ENCODE peak calls at places on chromosomes 2 and 18, in four cellular contexts. One of them, this sample, is unnamed.

GRCh38 chr2:6352906-6353515 is 512.7 kb downstream of the CMPK2 start:
- DNase-seq in A549: peak; percentile 43
- DNase-seq in HepG2: peak; percentile 33
- DNase-seq in GM12878: no peak
- DNase-seq in this sample: no peak

GRCh38 chr2:235458839-235459273 is 35.0 kb upstream of the AGAP1 start:
- DNase-seq in A549: peak; percentile 39
- DNase-seq in HepG2: peak; percentile 55
- DNase-seq in GM12878: no peak
- DNase-seq in this sample: peak; percentile 33

GRCh38 chr2:109679627-109680026 is 65.5 kb downstream of the SOWAHC start:
- DNase-seq in A549: no peak
- DNase-seq in HepG2: no peak
- DNase-seq in GM12878: no peak
- DNase-seq in this sample: no peak

GRCh38 chr2:150371066-150371812 is 116.2 kb downstream of the RND3 start:
- DNase-seq in A549: no peak
- DNase-seq in HepG2: no peak
- DNase-seq in GM12878: no peak
- DNase-seq in this sample: no peak

GRCh38 chr2:69149631-69150215 is 136.7 kb downstream of the ANTXR1 start:
- DNase-seq in A549: peak; percentile 27
- DNase-seq in HepG2: no peak
- DNase-seq in GM12878: no peak
- DNase-seq in this sample: no peak

GRCh38 chr2:190507135-190507534 is 27.4 kb downstream of the NEMP2 start:
- DNase-seq in A549: no peak
- DNase-seq in HepG2: no peak
- DNase-seq in GM12878: no peak
- DNase-seq in this sample: no peak

GRCh38 chr2:159054032-159054334 is 85.5 kb downstream of the TANC1 start:
- DNase-seq in A549: no peak
- DNase-seq in HepG2: no peak
- DNase-seq in GM12878: no peak
- DNase-seq in this sample: no peak

GRCh38 chr18:31739651-31740050 is 21.0 kb downstream of the SLC25A52 start:
- DNase-seq in A549: no peak
- DNase-seq in HepG2: no peak
- DNase-seq in GM12878: no peak
- DNase-seq in this sample: no peak

GRCh38 chr2:218027426-218028188 is 24.8 kb upstream of the TNS1 start:
- DNase-seq in A549: no peak
- DNase-seq in HepG2: no peak
- DNase-seq in GM12878: no peak
- DNase-seq in this sample: no peak

GRCh38 chr2:82954868-82955267 is 1504.2 kb downstream of the SUCLG1 start:
- DNase-seq in A549: no peak
- DNase-seq in HepG2: no peak
- DNase-seq in GM12878: no peak
- DNase-seq in this sample: no peak

GRCh38 chr2:162885281-162886070 is 46.9 kb upstream of the KCNH7 start:
- DNase-seq in A549: no peak
- DNase-seq in HepG2: no peak
- DNase-seq in GM12878: no peak
- DNase-seq in this sample: no peak

GRCh38 chr2:239716536-239717318 is 308.4 kb downstream of the NDUFA10 start:
- DNase-seq in A549: no peak
- DNase-seq in HepG2: no peak
- DNase-seq in GM12878: no peak
- DNase-seq in this sample: no peak

GRCh38 chr2:70680735-70681134 is 87.3 kb downstream of the ADD2 start:
- DNase-seq in A549: no peak
- DNase-seq in HepG2: no peak
- DNase-seq in GM12878: no peak
- DNase-seq in this sample: no peak

GRCh38 chr2:152682663-152683062 is 34.6 kb downstream of the PRPF40A start:
- DNase-seq in A549: no peak
- DNase-seq in HepG2: peak; percentile 3
- DNase-seq in GM12878: no peak
- DNase-seq in this sample: no peak

GRCh38 chr18:54119524-54120019 is 104.9 kb downstream of the MBD2 start:
- DNase-seq in A549: peak; percentile 57
- DNase-seq in HepG2: peak; percentile 55
- DNase-seq in GM12878: peak; percentile 59
- DNase-seq in this sample: peak; percentile 44

GRCh38 chr2:215812966-215813365 is 200.4 kb downstream of the MREG start:
- DNase-seq in A549: no peak
- DNase-seq in HepG2: no peak
- DNase-seq in GM12878: no peak
- DNase-seq in this sample: no peak

GRCh38 chr18:47283476-47283875 is 32.0 kb upstream of the SKOR2 start:
- DNase-seq in A549: peak; percentile 38
- DNase-seq in HepG2: peak; percentile 39
- DNase-seq in GM12878: no peak
- DNase-seq in this sample: peak; percentile 25

GRCh38 chr2:148303166-148303565 is 282.3 kb downstream of the MBD5 start:
- DNase-seq in A549: no peak
- DNase-seq in HepG2: no peak
- DNase-seq in GM12878: no peak
- DNase-seq in this sample: no peak

GRCh38 chr18:59056706-59057492 is 82.8 kb upstream of the SEC11C start:
- DNase-seq in A549: peak; percentile 74
- DNase-seq in HepG2: peak; percentile 36
- DNase-seq in GM12878: no peak
- DNase-seq in this sample: peak; percentile 39

GRCh38 chr2:100283724-100284501 is 38.4 kb downstream of the LONRF2 start:
- DNase-seq in A549: no peak
- DNase-seq in HepG2: no peak
- DNase-seq in GM12878: no peak
- DNase-seq in this sample: peak; percentile 39

GRCh38 chr18:50192903-50193795 is 1.8 kb downstream of the MYO5B start:
- DNase-seq in A549: no peak
- DNase-seq in HepG2: no peak
- DNase-seq in GM12878: no peak
- DNase-seq in this sample: no peak

GRCh38 chr2:219446101-219446504 is 11.5 kb downstream of the SPEG start:
- DNase-seq in A549: peak; percentile 46
- DNase-seq in HepG2: no peak
- DNase-seq in GM12878: no peak
- DNase-seq in this sample: no peak

GRCh38 chr2:101616411-101616810 is 81.1 kb upstream of the MAP4K4 start:
- DNase-seq in A549: no peak
- DNase-seq in HepG2: no peak
- DNase-seq in GM12878: no peak
- DNase-seq in this sample: no peak

GRCh38 chr2:237669628-237670351 is 42.4 kb downstream of the LRRFIP1 start:
- DNase-seq in A549: peak; percentile 24
- DNase-seq in HepG2: peak; percentile 85
- DNase-seq in GM12878: peak; percentile 68
- DNase-seq in this sample: no peak

GRCh38 chr2:237670641-237671040 is 43.3 kb downstream of the LRRFIP1 start:
- DNase-seq in A549: no peak
- DNase-seq in HepG2: no peak
- DNase-seq in GM12878: no peak
- DNase-seq in this sample: no peak

GRCh38 chr2:237668440-237668839 is 41.1 kb downstream of the LRRFIP1 start:
- DNase-seq in A549: no peak
- DNase-seq in HepG2: no peak
- DNase-seq in GM12878: no peak
- DNase-seq in this sample: no peak

GRCh38 chr2:237667891-237668290 is 40.5 kb downstream of the LRRFIP1 start:
- DNase-seq in A549: no peak
- DNase-seq in HepG2: no peak
- DNase-seq in GM12878: no peak
- DNase-seq in this sample: no peak

GRCh38 chr2:237669129-237669627 is 41.8 kb downstream of the LRRFIP1 start:
- DNase-seq in A549: no peak
- DNase-seq in HepG2: no peak
- DNase-seq in GM12878: no peak
- DNase-seq in this sample: no peak
- TF ChIP-seq POLR2AphosphoS2 in A549: no peak
- TF ChIP-seq POLR2AphosphoS2 in HepG2: no peak
- TF ChIP-seq POLR2AphosphoS2 in GM12878: no peak
- TF ChIP-seq POLR2AphosphoS2 in this sample: no peak

GRCh38 chr18:12336887-12337286 is 28.8 kb downstream of the TUBB6 start:
- DNase-seq in A549: no peak
- DNase-seq in HepG2: peak; percentile 86
- DNase-seq in GM12878: no peak
- DNase-seq in this sample: no peak
- TF ChIP-seq POLR2AphosphoS2 in A549: no peak
- TF ChIP-seq POLR2AphosphoS2 in HepG2: no peak
- TF ChIP-seq POLR2AphosphoS2 in GM12878: no peak
- TF ChIP-seq POLR2AphosphoS2 in this sample: no peak

DNA sequence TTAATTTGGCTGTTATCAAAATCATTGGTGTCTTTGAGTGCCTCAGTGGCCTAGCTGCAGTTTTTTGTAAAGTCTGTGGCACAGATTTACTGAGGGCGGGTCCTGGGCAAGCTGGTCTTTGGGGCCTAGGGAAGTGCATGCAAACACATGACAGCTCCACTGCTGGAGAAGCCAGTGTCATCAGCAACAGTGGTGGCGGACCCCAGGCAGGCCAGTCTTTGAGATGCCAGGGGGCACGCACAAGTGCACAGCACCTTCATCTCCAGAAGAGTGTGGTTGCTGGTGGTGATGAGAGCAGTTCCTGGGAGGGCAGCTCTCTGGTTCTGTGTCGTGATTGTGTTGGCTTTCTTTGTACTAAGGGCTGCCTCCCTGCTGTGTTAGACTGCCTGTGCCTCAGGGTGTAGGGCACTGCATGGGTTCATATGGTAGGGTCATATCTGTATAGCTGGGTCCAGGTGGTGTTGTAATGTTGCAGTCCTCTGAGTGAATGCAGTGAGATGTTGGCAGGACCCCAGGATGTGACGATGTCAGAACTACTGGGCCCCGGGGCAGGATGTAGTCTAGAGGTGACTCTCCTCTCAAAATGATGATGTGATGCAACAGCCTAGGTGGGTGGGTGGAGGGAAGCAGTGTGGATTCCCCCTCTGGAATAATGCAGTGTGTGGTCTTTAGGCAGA is 646.7 kb upstream of the CDH2 start:
- DNase-seq in A549: no peak
- DNase-seq in HepG2: no peak
- DNase-seq in GM12878: no peak
- DNase-seq in this sample: no peak
- TF ChIP-seq POLR2AphosphoS2 in A549: no peak
- TF ChIP-seq POLR2AphosphoS2 in HepG2: no peak
- TF ChIP-seq POLR2AphosphoS2 in GM12878: no peak
- TF ChIP-seq POLR2AphosphoS2 in this sample: no peak

GRCh38 chr2:226788881-226789485 is 10.6 kb downstream of the IRS1 start:
- DNase-seq in A549: no peak
- DNase-seq in HepG2: no peak
- DNase-seq in GM12878: no peak
- DNase-seq in this sample: no peak
- TF ChIP-seq POLR2AphosphoS2 in A549: no peak
- TF ChIP-seq POLR2AphosphoS2 in HepG2: no peak
- TF ChIP-seq POLR2AphosphoS2 in GM12878: no peak
- TF ChIP-seq POLR2AphosphoS2 in this sample: no peak

GRCh38 chr2:43482974-43483373 is 112.9 kb downstream of the THADA start:
- DNase-seq in A549: peak; percentile 20
- DNase-seq in HepG2: no peak
- DNase-seq in GM12878: peak; percentile 66
- DNase-seq in this sample: no peak

GRCh38 chr2:43481927-43482542 is 113.8 kb downstream of the THADA start:
- DNase-seq in A549: no peak
- DNase-seq in HepG2: no peak
- DNase-seq in GM12878: no peak
- DNase-seq in this sample: no peak

GRCh38 chr2:43484323-43484930 is 111.4 kb downstream of the THADA start:
- DNase-seq in A549: peak; percentile 85
- DNase-seq in HepG2: peak; percentile 85
- DNase-seq in GM12878: no peak
- DNase-seq in this sample: peak; percentile 81

GRCh38 chr2:43478423-43479086 is 117.3 kb downstream of the THADA start:
- DNase-seq in A549: peak; percentile 63
- DNase-seq in HepG2: no peak
- DNase-seq in GM12878: no peak
- DNase-seq in this sample: no peak

DNA sequence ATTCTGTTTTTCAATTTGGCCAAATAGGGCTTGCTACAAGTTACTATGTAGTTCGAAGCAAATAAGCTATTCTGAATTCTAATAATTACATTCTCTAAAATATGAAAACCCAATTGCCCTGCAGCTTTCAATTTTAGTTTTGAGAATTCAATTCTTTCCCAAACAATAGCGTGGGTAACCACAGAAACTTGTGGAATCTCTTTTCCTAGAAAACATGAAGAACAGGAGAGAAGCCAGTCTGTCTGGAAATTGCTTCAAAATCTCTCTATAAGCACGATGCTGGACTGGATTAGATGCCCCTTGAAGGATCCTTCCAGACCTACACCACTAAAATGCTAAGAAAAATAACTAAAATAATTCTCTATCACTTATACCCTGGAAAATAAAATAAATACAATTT is 115.0 kb downstream of the THADA start:
- DNase-seq in A549: no peak
- DNase-seq in HepG2: no peak
- DNase-seq in GM12878: no peak
- DNase-seq in this sample: no peak
- TF ChIP-seq POLR2AphosphoS2 in A549: no peak
- TF ChIP-seq POLR2AphosphoS2 in HepG2: no peak
- TF ChIP-seq POLR2AphosphoS2 in GM12878: no peak
- TF ChIP-seq POLR2AphosphoS2 in this sample: no peak

GRCh38 chr2:1974391-1974790 is 230.1 kb upstream of the PXDN start:
- DNase-seq in A549: peak; percentile 52
- DNase-seq in HepG2: no peak
- DNase-seq in GM12878: no peak
- DNase-seq in this sample: no peak

GRCh38 chr2:1972948-1973347 is 228.6 kb upstream of the PXDN start:
- DNase-seq in A549: no peak
- DNase-seq in HepG2: no peak
- DNase-seq in GM12878: no peak
- DNase-seq in this sample: no peak

GRCh38 chr2:1973636-1974035 is 229.3 kb upstream of the PXDN start:
- DNase-seq in A549: no peak
- DNase-seq in HepG2: no peak
- DNase-seq in GM12878: no peak
- DNase-seq in this sample: no peak

GRCh38 chr2:1971124-1971523 is 226.8 kb upstream of the PXDN start:
- DNase-seq in A549: no peak
- DNase-seq in HepG2: no peak
- DNase-seq in GM12878: no peak
- DNase-seq in this sample: no peak

DNA sequence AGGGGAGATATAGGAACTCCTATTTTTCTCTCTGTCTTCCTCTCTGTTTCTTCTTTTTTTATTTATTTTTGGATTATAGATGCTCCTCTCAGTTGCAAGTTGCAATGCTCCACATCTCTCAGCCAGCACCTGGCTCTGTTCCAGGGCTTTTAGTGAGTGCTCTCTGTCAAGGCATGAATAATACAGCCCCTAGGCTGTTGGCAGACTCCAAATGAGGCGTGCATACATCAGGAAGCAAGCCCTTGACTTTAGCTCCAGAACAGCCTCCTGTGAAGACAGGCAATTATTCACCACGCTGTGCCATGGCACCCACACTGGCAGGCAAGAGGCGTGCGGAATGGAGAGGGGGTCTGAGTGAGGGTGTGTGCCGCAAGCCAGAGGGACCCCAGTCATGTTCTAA is 228.1 kb upstream of the PXDN start:
- DNase-seq in A549: peak; percentile 17
- DNase-seq in HepG2: no peak
- DNase-seq in GM12878: no peak
- DNase-seq in this sample: no peak
- TF ChIP-seq POLR2AphosphoS2 in A549: no peak
- TF ChIP-seq POLR2AphosphoS2 in HepG2: no peak
- TF ChIP-seq POLR2AphosphoS2 in GM12878: no peak
- TF ChIP-seq POLR2AphosphoS2 in this sample: no peak

GRCh38 chr2:170498559-170498958 is 216.6 kb upstream of the SP5 start:
- DNase-seq in A549: no peak
- DNase-seq in HepG2: no peak
- DNase-seq in GM12878: no peak
- DNase-seq in this sample: no peak
- TF ChIP-seq POLR2AphosphoS2 in A549: no peak
- TF ChIP-seq POLR2AphosphoS2 in HepG2: no peak
- TF ChIP-seq POLR2AphosphoS2 in GM12878: no peak
- TF ChIP-seq POLR2AphosphoS2 in this sample: no peak

This sample was measured in K562.